ENCODE peak calls at places on chromosomes 7 and 10, in seven cellular contexts. One of them, this sample, is unnamed.

GRCh38 chr7:7452652-7453051 is 83.0 kb downstream of the COL28A1 start:
- DNase-seq in ovary: no peak
- DNase-seq in transverse colon: no peak
- DNase-seq in upper lobe of left lung: no peak
- DNase-seq in tibial nerve: no peak
- DNase-seq in A549: no peak
- DNase-seq in stomach: no peak
- DNase-seq in this sample: no peak

GRCh38 chr10:79270471-79271246 is 76.6 kb upstream of the PPIF start:
- DNase-seq in upper lobe of left lung: no peak
- DNase-seq in ovary: no peak
- DNase-seq in transverse colon: no peak
- DNase-seq in tibial nerve: peak
- DNase-seq in stomach: no peak
- DNase-seq in A549: no peak
- DNase-seq in this sample: peak

GRCh38 chr10:72455889-72456588 is 101.3 kb upstream of the DNAJB12 start:
- DNase-seq in A549: no peak
- DNase-seq in ovary: no peak
- DNase-seq in stomach: no peak
- DNase-seq in transverse colon: no peak
- DNase-seq in tibial nerve: no peak
- DNase-seq in upper lobe of left lung: no peak
- DNase-seq in this sample: no peak

GRCh38 chr10:63273575-63273974 is 140.4 kb downstream of the NRBF2 start:
- DNase-seq in transverse colon: no peak
- DNase-seq in ovary: no peak
- DNase-seq in upper lobe of left lung: no peak
- DNase-seq in tibial nerve: no peak
- DNase-seq in A549: no peak
- DNase-seq in stomach: no peak
- DNase-seq in this sample: no peak

GRCh38 chr10:47237316-47238260 is 62.4 kb upstream of the GDF10 start:
- DNase-seq in transverse colon: no peak
- DNase-seq in upper lobe of left lung: no peak
- DNase-seq in ovary: no peak
- DNase-seq in A549: no peak
- DNase-seq in stomach: no peak
- DNase-seq in tibial nerve: no peak
- DNase-seq in this sample: no peak

GRCh38 chr10:128855656-128856428 is 611.2 kb upstream of the MGMT start:
- DNase-seq in tibial nerve: no peak
- DNase-seq in ovary: no peak
- DNase-seq in transverse colon: no peak
- DNase-seq in A549: no peak
- DNase-seq in upper lobe of left lung: no peak
- DNase-seq in stomach: no peak
- DNase-seq in this sample: no peak

GRCh38 chr10:16519908-16520861 is 1.5 kb downstream of the C1QL3 start:
- DNase-seq in transverse colon: no peak
- DNase-seq in A549: no peak
- DNase-seq in stomach: no peak
- DNase-seq in tibial nerve: no peak
- DNase-seq in ovary: no peak
- DNase-seq in upper lobe of left lung: peak
- DNase-seq in this sample: no peak

GRCh38 chr7:127809285-127809702 is 157.3 kb downstream of the SND1 start:
- DNase-seq in A549: no peak
- DNase-seq in upper lobe of left lung: no peak
- DNase-seq in tibial nerve: no peak
- DNase-seq in transverse colon: no peak
- DNase-seq in stomach: no peak
- DNase-seq in ovary: no peak
- DNase-seq in this sample: no peak

GRCh38 chr10:31404640-31405039 is 85.6 kb downstream of the ZEB1 start:
- DNase-seq in stomach: no peak
- DNase-seq in A549: no peak
- DNase-seq in tibial nerve: no peak
- DNase-seq in ovary: no peak
- DNase-seq in upper lobe of left lung: no peak
- DNase-seq in transverse colon: no peak
- DNase-seq in this sample: no peak

GRCh38 chr10:77208857-77209256 is 428.8 kb downstream of the KCNMA1 start:
- DNase-seq in transverse colon: no peak
- DNase-seq in ovary: no peak
- DNase-seq in tibial nerve: no peak
- DNase-seq in stomach: no peak
- DNase-seq in upper lobe of left lung: no peak
- DNase-seq in A549: no peak
- DNase-seq in this sample: no peak

GRCh38 chr10:130771491-130771890 is 540.0 kb downstream of the TCERG1L start:
- DNase-seq in ovary: no peak
- DNase-seq in upper lobe of left lung: no peak
- DNase-seq in A549: no peak
- DNase-seq in stomach: no peak
- DNase-seq in transverse colon: no peak
- DNase-seq in tibial nerve: no peak
- DNase-seq in this sample: peak

GRCh38 chr7:2000801-2001321 is 231.9 kb downstream of the MAD1L1 start:
- DNase-seq in stomach: no peak
- DNase-seq in ovary: no peak
- DNase-seq in tibial nerve: no peak
- DNase-seq in upper lobe of left lung: peak
- DNase-seq in A549: no peak
- DNase-seq in transverse colon: no peak
- DNase-seq in this sample: no peak

GRCh38 chr7:24119852-24120251 is 164.1 kb upstream of the NPY start:
- DNase-seq in ovary: no peak
- DNase-seq in tibial nerve: no peak
- DNase-seq in upper lobe of left lung: no peak
- DNase-seq in transverse colon: no peak
- DNase-seq in A549: no peak
- DNase-seq in stomach: no peak
- DNase-seq in this sample: no peak

GRCh38 chr7:101725911-101726310 is 91.5 kb upstream of the CUX1 start:
- DNase-seq in ovary: no peak
- DNase-seq in tibial nerve: no peak
- DNase-seq in upper lobe of left lung: no peak
- DNase-seq in A549: no peak
- DNase-seq in stomach: no peak
- DNase-seq in transverse colon: no peak
- DNase-seq in this sample: no peak

GRCh38 chr7:13091974-13092707 is 404.7 kb downstream of the ARL4A start:
- DNase-seq in stomach: no peak
- DNase-seq in transverse colon: no peak
- DNase-seq in upper lobe of left lung: no peak
- DNase-seq in A549: no peak
- DNase-seq in tibial nerve: no peak
- DNase-seq in ovary: no peak
- DNase-seq in this sample: no peak

GRCh38 chr7:157136372-157136771 is 2.4 kb upstream of the UBE3C start:
- DNase-seq in transverse colon: no peak
- DNase-seq in tibial nerve: no peak
- DNase-seq in A549: peak
- DNase-seq in stomach: no peak
- DNase-seq in upper lobe of left lung: no peak
- DNase-seq in ovary: no peak
- DNase-seq in this sample: no peak

GRCh38 chr7:21106296-21106732 is 319.6 kb upstream of the SP8 start:
- DNase-seq in stomach: no peak
- DNase-seq in transverse colon: no peak
- DNase-seq in tibial nerve: no peak
- DNase-seq in A549: no peak
- DNase-seq in ovary: no peak
- DNase-seq in upper lobe of left lung: no peak
- DNase-seq in this sample: no peak

GRCh38 chr10:13913890-13914289 is 327.1 kb downstream of the PRPF18 start:
- DNase-seq in upper lobe of left lung: no peak
- DNase-seq in A549: no peak
- DNase-seq in stomach: no peak
- DNase-seq in ovary: no peak
- DNase-seq in tibial nerve: no peak
- DNase-seq in transverse colon: no peak
- DNase-seq in this sample: peak

GRCh38 chr7:24251568-24251967 is 32.4 kb upstream of the NPY start:
- DNase-seq in stomach: no peak
- DNase-seq in transverse colon: no peak
- DNase-seq in A549: no peak
- DNase-seq in tibial nerve: no peak
- DNase-seq in ovary: no peak
- DNase-seq in upper lobe of left lung: no peak
- DNase-seq in this sample: no peak

GRCh38 chr10:132521466-132522102 is 16.0 kb upstream of the INPP5A start:
- DNase-seq in A549: no peak
- DNase-seq in upper lobe of left lung: peak
- DNase-seq in transverse colon: peak
- DNase-seq in tibial nerve: no peak
- DNase-seq in stomach: no peak
- DNase-seq in ovary: peak
- DNase-seq in this sample: peak

GRCh38 chr10:68106656-68107055 is 2.6 kb upstream of the MYPN start:
- DNase-seq in tibial nerve: no peak
- DNase-seq in A549: no peak
- DNase-seq in transverse colon: no peak
- DNase-seq in upper lobe of left lung: no peak
- DNase-seq in ovary: no peak
- DNase-seq in stomach: no peak
- DNase-seq in this sample: no peak

GRCh38 chr10:71254834-71255539 is 42.6 kb downstream of the UNC5B start:
- DNase-seq in A549: no peak
- DNase-seq in upper lobe of left lung: no peak
- DNase-seq in tibial nerve: no peak
- DNase-seq in transverse colon: no peak
- DNase-seq in stomach: no peak
- DNase-seq in ovary: no peak
- DNase-seq in this sample: no peak

GRCh38 chr7:80883188-80884025 is 35.4 kb downstream of the SEMA3C start:
- DNase-seq in A549: peak
- DNase-seq in transverse colon: no peak
- DNase-seq in ovary: no peak
- DNase-seq in stomach: no peak
- DNase-seq in upper lobe of left lung: no peak
- DNase-seq in tibial nerve: no peak
- DNase-seq in this sample: no peak
- TF ChIP-seq EP300 in A549: peak
- TF ChIP-seq EP300 in transverse colon: no peak
- TF ChIP-seq EP300 in ovary: no peak
- TF ChIP-seq EP300 in stomach: no peak
- TF ChIP-seq EP300 in upper lobe of left lung: peak
- TF ChIP-seq EP300 in tibial nerve: no peak
- TF ChIP-seq EP300 in this sample: no peak

GRCh38 chr7:34041716-34042115 is 136.4 kb downstream of the BMPER start:
- DNase-seq in stomach: no peak
- DNase-seq in transverse colon: no peak
- DNase-seq in upper lobe of left lung: no peak
- DNase-seq in ovary: no peak
- DNase-seq in A549: no peak
- DNase-seq in tibial nerve: no peak
- DNase-seq in this sample: no peak

GRCh38 chr7:34044319-34044643 is 138.9 kb downstream of the BMPER start:
- DNase-seq in stomach: no peak
- DNase-seq in transverse colon: no peak
- DNase-seq in ovary: no peak
- DNase-seq in A549: no peak
- DNase-seq in tibial nerve: no peak
- DNase-seq in upper lobe of left lung: no peak
- DNase-seq in this sample: no peak

GRCh38 chr7:34042406-34042805 is 137.1 kb downstream of the BMPER start:
- DNase-seq in stomach: no peak
- DNase-seq in A549: no peak
- DNase-seq in tibial nerve: no peak
- DNase-seq in ovary: no peak
- DNase-seq in upper lobe of left lung: no peak
- DNase-seq in transverse colon: no peak
- DNase-seq in this sample: no peak

GRCh38 chr7:34044734-34045353 is 139.5 kb downstream of the BMPER start:
- DNase-seq in transverse colon: no peak
- DNase-seq in tibial nerve: no peak
- DNase-seq in stomach: no peak
- DNase-seq in upper lobe of left lung: no peak
- DNase-seq in A549: no peak
- DNase-seq in ovary: no peak
- DNase-seq in this sample: no peak

GRCh38 chr7:34043461-34044318 is 138.4 kb downstream of the BMPER start:
- DNase-seq in transverse colon: no peak
- DNase-seq in tibial nerve: no peak
- DNase-seq in A549: no peak
- DNase-seq in ovary: no peak
- DNase-seq in upper lobe of left lung: no peak
- DNase-seq in stomach: no peak
- DNase-seq in this sample: no peak
- H3K4me3 ChIP-seq in transverse colon: no peak
- H3K4me3 ChIP-seq in tibial nerve: no peak
- H3K4me3 ChIP-seq in A549: no peak
- H3K4me3 ChIP-seq in ovary: no peak
- H3K4me3 ChIP-seq in upper lobe of left lung: no peak
- H3K4me3 ChIP-seq in stomach: no peak
- H3K4me3 ChIP-seq in this sample: no peak

GRCh38 chr10:103580011-103580410 is 86.5 kb downstream of the NEURL1 start:
- DNase-seq in transverse colon: no peak
- DNase-seq in upper lobe of left lung: no peak
- DNase-seq in A549: no peak
- DNase-seq in stomach: no peak
- DNase-seq in ovary: no peak
- DNase-seq in tibial nerve: no peak
- DNase-seq in this sample: no peak

GRCh38 chr10:103576862-103577261 is 83.4 kb downstream of the NEURL1 start:
- DNase-seq in ovary: no peak
- DNase-seq in stomach: peak
- DNase-seq in A549: no peak
- DNase-seq in transverse colon: no peak
- DNase-seq in tibial nerve: no peak
- DNase-seq in upper lobe of left lung: no peak
- DNase-seq in this sample: no peak

GRCh38 chr10:103580422-103580821 is 86.9 kb downstream of the NEURL1 start:
- DNase-seq in transverse colon: no peak
- DNase-seq in A549: no peak
- DNase-seq in tibial nerve: no peak
- DNase-seq in upper lobe of left lung: no peak
- DNase-seq in stomach: no peak
- DNase-seq in ovary: no peak
- DNase-seq in this sample: no peak

GRCh38 chr10:103581499-103581898 is 88.0 kb downstream of the NEURL1 start:
- DNase-seq in transverse colon: no peak
- DNase-seq in ovary: no peak
- DNase-seq in stomach: no peak
- DNase-seq in A549: no peak
- DNase-seq in tibial nerve: no peak
- DNase-seq in upper lobe of left lung: no peak
- DNase-seq in this sample: no peak

GRCh38 chr10:103578782-103579382 is 85.4 kb downstream of the NEURL1 start:
- DNase-seq in stomach: peak
- DNase-seq in ovary: no peak
- DNase-seq in transverse colon: peak
- DNase-seq in A549: peak
- DNase-seq in tibial nerve: no peak
- DNase-seq in upper lobe of left lung: no peak
- DNase-seq in this sample: no peak
- TF ChIP-seq EP300 in stomach: no peak
- TF ChIP-seq EP300 in ovary: no peak
- TF ChIP-seq EP300 in transverse colon: no peak
- TF ChIP-seq EP300 in A549: no peak
- TF ChIP-seq EP300 in tibial nerve: no peak
- TF ChIP-seq EP300 in upper lobe of left lung: no peak
- TF ChIP-seq EP300 in this sample: no peak

GRCh38 chr10:6514180-6514579 is 65.9 kb downstream of the PRKCQ start:
- DNase-seq in A549: no peak
- DNase-seq in tibial nerve: no peak
- DNase-seq in ovary: no peak
- DNase-seq in upper lobe of left lung: no peak
- DNase-seq in transverse colon: no peak
- DNase-seq in stomach: no peak
- DNase-seq in this sample: no peak
- H3K4me3 ChIP-seq in A549: no peak
- H3K4me3 ChIP-seq in tibial nerve: no peak
- H3K4me3 ChIP-seq in ovary: no peak
- H3K4me3 ChIP-seq in upper lobe of left lung: no peak
- H3K4me3 ChIP-seq in transverse colon: no peak
- H3K4me3 ChIP-seq in stomach: no peak
- H3K4me3 ChIP-seq in this sample: no peak

This sample was measured in sigmoid colon.